ENCODE peak calls at places on chromosomes 13 and 19, in ten cellular contexts. One of them, this sample, is unnamed.

GRCh38 chr19:33446156-33446917 is 72.8 kb downstream of the CEBPG start:
- DNase-seq in astrocyte of the spinal cord: peak
- DNase-seq in ecto neural progenitor cell: no peak
- DNase-seq in nephron progenitor cell: no peak
- DNase-seq in NCI-H1092: no peak
- DNase-seq in HFF-Myc: no peak
- DNase-seq in T-helper 17 cell: no peak
- DNase-seq in left ventricle myocardium inferior: peak
- DNase-seq in AG04450: no peak
- DNase-seq in NCI-H2081: no peak
- DNase-seq in this sample: no peak

GRCh38 chr13:50991624-50992610 is 82.3 kb downstream of the RNASEH2B start:
- DNase-seq in astrocyte of the spinal cord: peak
- DNase-seq in ecto neural progenitor cell: no peak
- DNase-seq in nephron progenitor cell: peak
- DNase-seq in NCI-H1092: no peak
- DNase-seq in HFF-Myc: no peak
- DNase-seq in T-helper 17 cell: no peak
- DNase-seq in left ventricle myocardium inferior: no peak
- DNase-seq in AG04450: no peak
- DNase-seq in NCI-H2081: no peak
- DNase-seq in this sample: no peak

GRCh38 chr19:29662278-29662603 is 3.0 kb upstream of the PLEKHF1 start:
- DNase-seq in astrocyte of the spinal cord: no peak
- DNase-seq in ecto neural progenitor cell: no peak
- DNase-seq in nephron progenitor cell: no peak
- DNase-seq in NCI-H1092: no peak
- DNase-seq in HFF-Myc: no peak
- DNase-seq in T-helper 17 cell: no peak
- DNase-seq in left ventricle myocardium inferior: no peak
- DNase-seq in AG04450: no peak
- DNase-seq in NCI-H2081: no peak
- DNase-seq in this sample: no peak

GRCh38 chr19:45825263-45825605 is 10.1 kb upstream of the RSPH6A start:
- DNase-seq in astrocyte of the spinal cord: no peak
- DNase-seq in ecto neural progenitor cell: no peak
- DNase-seq in nephron progenitor cell: no peak
- DNase-seq in NCI-H1092: no peak
- DNase-seq in HFF-Myc: no peak
- DNase-seq in T-helper 17 cell: no peak
- DNase-seq in left ventricle myocardium inferior: no peak
- DNase-seq in AG04450: no peak
- DNase-seq in NCI-H2081: no peak
- DNase-seq in this sample: no peak

GRCh38 chr19:15893498-15893897 is 4.4 kb downstream of the CYP4F2 start:
- DNase-seq in astrocyte of the spinal cord: no peak
- DNase-seq in ecto neural progenitor cell: no peak
- DNase-seq in nephron progenitor cell: no peak
- DNase-seq in NCI-H1092: no peak
- DNase-seq in HFF-Myc: no peak
- DNase-seq in T-helper 17 cell: no peak
- DNase-seq in left ventricle myocardium inferior: no peak
- DNase-seq in AG04450: no peak
- DNase-seq in NCI-H2081: no peak
- DNase-seq in this sample: no peak

GRCh38 chr19:16180611-16181010 is 4.6 kb upstream of the FAM32A start:
- DNase-seq in astrocyte of the spinal cord: peak
- DNase-seq in ecto neural progenitor cell: no peak
- DNase-seq in nephron progenitor cell: no peak
- DNase-seq in NCI-H1092: no peak
- DNase-seq in HFF-Myc: peak
- DNase-seq in T-helper 17 cell: no peak
- DNase-seq in left ventricle myocardium inferior: no peak
- DNase-seq in AG04450: no peak
- DNase-seq in NCI-H2081: no peak
- DNase-seq in this sample: no peak

GRCh38 chr19:8307400-8307964 is 676 bp downstream of the CD320 start:
- DNase-seq in astrocyte of the spinal cord: no peak
- DNase-seq in ecto neural progenitor cell: no peak
- DNase-seq in nephron progenitor cell: no peak
- DNase-seq in NCI-H1092: peak
- DNase-seq in HFF-Myc: no peak
- DNase-seq in T-helper 17 cell: no peak
- DNase-seq in left ventricle myocardium inferior: no peak
- DNase-seq in AG04450: no peak
- DNase-seq in NCI-H2081: no peak
- DNase-seq in this sample: no peak

GRCh38 chr19:41225238-41226052 is 6.4 kb downstream of the AXL start:
- DNase-seq in astrocyte of the spinal cord: peak
- DNase-seq in ecto neural progenitor cell: no peak
- DNase-seq in nephron progenitor cell: no peak
- DNase-seq in NCI-H1092: no peak
- DNase-seq in HFF-Myc: peak
- DNase-seq in T-helper 17 cell: no peak
- DNase-seq in left ventricle myocardium inferior: peak
- DNase-seq in AG04450: peak
- DNase-seq in NCI-H2081: no peak
- DNase-seq in this sample: no peak

GRCh38 chr13:20408181-20408580 is 117.5 kb downstream of the CRYL1 start:
- DNase-seq in astrocyte of the spinal cord: no peak
- DNase-seq in ecto neural progenitor cell: peak
- DNase-seq in nephron progenitor cell: no peak
- DNase-seq in NCI-H1092: no peak
- DNase-seq in HFF-Myc: no peak
- DNase-seq in T-helper 17 cell: no peak
- DNase-seq in left ventricle myocardium inferior: no peak
- DNase-seq in AG04450: no peak
- DNase-seq in NCI-H2081: no peak
- DNase-seq in this sample: no peak

GRCh38 chr19:45607071-45608029 is 5.3 kb upstream of the GPR4 start:
- DNase-seq in astrocyte of the spinal cord: peak
- DNase-seq in ecto neural progenitor cell: peak
- DNase-seq in nephron progenitor cell: peak
- DNase-seq in NCI-H1092: peak
- DNase-seq in HFF-Myc: peak
- DNase-seq in T-helper 17 cell: peak
- DNase-seq in left ventricle myocardium inferior: peak
- DNase-seq in AG04450: peak
- DNase-seq in NCI-H2081: peak
- DNase-seq in this sample: peak

GRCh38 chr19:10911579-10912363 is 16.7 kb downstream of the YIPF2 start:
- DNase-seq in astrocyte of the spinal cord: no peak
- DNase-seq in ecto neural progenitor cell: no peak
- DNase-seq in nephron progenitor cell: no peak
- DNase-seq in NCI-H1092: no peak
- DNase-seq in HFF-Myc: no peak
- DNase-seq in T-helper 17 cell: no peak
- DNase-seq in left ventricle myocardium inferior: no peak
- DNase-seq in AG04450: no peak
- DNase-seq in NCI-H2081: no peak
- DNase-seq in this sample: no peak

GRCh38 chr19:30086916-30087315 is 144.9 kb downstream of the URI1 start:
- DNase-seq in astrocyte of the spinal cord: no peak
- DNase-seq in ecto neural progenitor cell: no peak
- DNase-seq in nephron progenitor cell: no peak
- DNase-seq in NCI-H1092: no peak
- DNase-seq in HFF-Myc: no peak
- DNase-seq in T-helper 17 cell: no peak
- DNase-seq in left ventricle myocardium inferior: no peak
- DNase-seq in AG04450: no peak
- DNase-seq in NCI-H2081: no peak
- DNase-seq in this sample: no peak

GRCh38 chr13:35780613-35781012 is 304.1 kb upstream of the MAB21L1 start:
- DNase-seq in astrocyte of the spinal cord: no peak
- DNase-seq in ecto neural progenitor cell: no peak
- DNase-seq in nephron progenitor cell: no peak
- DNase-seq in NCI-H1092: no peak
- DNase-seq in HFF-Myc: no peak
- DNase-seq in T-helper 17 cell: no peak
- DNase-seq in left ventricle myocardium inferior: no peak
- DNase-seq in AG04450: no peak
- DNase-seq in NCI-H2081: no peak
- DNase-seq in this sample: no peak

GRCh38 chr13:79621449-79621848 is 140.5 kb downstream of the NDFIP2 start:
- DNase-seq in astrocyte of the spinal cord: no peak
- DNase-seq in ecto neural progenitor cell: no peak
- DNase-seq in nephron progenitor cell: no peak
- DNase-seq in NCI-H1092: no peak
- DNase-seq in HFF-Myc: no peak
- DNase-seq in T-helper 17 cell: no peak
- DNase-seq in left ventricle myocardium inferior: no peak
- DNase-seq in AG04450: no peak
- DNase-seq in NCI-H2081: no peak
- DNase-seq in this sample: no peak

GRCh38 chr13:103794526-103794925 is 728.3 kb upstream of the SLC10A2 start:
- DNase-seq in astrocyte of the spinal cord: no peak
- DNase-seq in ecto neural progenitor cell: no peak
- DNase-seq in nephron progenitor cell: no peak
- DNase-seq in NCI-H1092: no peak
- DNase-seq in HFF-Myc: no peak
- DNase-seq in T-helper 17 cell: no peak
- DNase-seq in left ventricle myocardium inferior: no peak
- DNase-seq in AG04450: no peak
- DNase-seq in NCI-H2081: no peak
- DNase-seq in this sample: no peak

GRCh38 chr19:3632739-3633558 is 6.4 kb upstream of the CACTIN start:
- DNase-seq in astrocyte of the spinal cord: no peak
- DNase-seq in ecto neural progenitor cell: no peak
- DNase-seq in nephron progenitor cell: no peak
- DNase-seq in NCI-H1092: no peak
- DNase-seq in HFF-Myc: no peak
- DNase-seq in T-helper 17 cell: no peak
- DNase-seq in left ventricle myocardium inferior: no peak
- DNase-seq in AG04450: no peak
- DNase-seq in NCI-H2081: no peak
- DNase-seq in this sample: no peak

GRCh38 chr13:23629566-23630272 is 59.5 kb downstream of the TNFRSF19 start:
- DNase-seq in astrocyte of the spinal cord: no peak
- DNase-seq in ecto neural progenitor cell: no peak
- DNase-seq in nephron progenitor cell: no peak
- DNase-seq in NCI-H1092: peak
- DNase-seq in HFF-Myc: no peak
- DNase-seq in T-helper 17 cell: no peak
- DNase-seq in left ventricle myocardium inferior: no peak
- DNase-seq in AG04450: no peak
- DNase-seq in NCI-H2081: no peak
- DNase-seq in this sample: no peak

GRCh38 chr19:38691938-38692457 is 44.5 kb downstream of the ACTN4 start:
- DNase-seq in astrocyte of the spinal cord: peak
- DNase-seq in ecto neural progenitor cell: no peak
- DNase-seq in nephron progenitor cell: no peak
- DNase-seq in NCI-H1092: no peak
- DNase-seq in HFF-Myc: peak
- DNase-seq in T-helper 17 cell: no peak
- DNase-seq in left ventricle myocardium inferior: no peak
- DNase-seq in AG04450: peak
- DNase-seq in NCI-H2081: no peak
- DNase-seq in this sample: no peak

GRCh38 chr13:50006426-50007135 is 8.7 kb upstream of the KCNRG start:
- DNase-seq in astrocyte of the spinal cord: peak
- DNase-seq in ecto neural progenitor cell: no peak
- DNase-seq in nephron progenitor cell: no peak
- DNase-seq in NCI-H1092: no peak
- DNase-seq in HFF-Myc: no peak
- DNase-seq in T-helper 17 cell: no peak
- DNase-seq in left ventricle myocardium inferior: no peak
- DNase-seq in AG04450: no peak
- DNase-seq in NCI-H2081: no peak
- DNase-seq in this sample: no peak

GRCh38 chr19:30391052-30391451 is 18.9 kb downstream of the ZNF536 start:
- DNase-seq in astrocyte of the spinal cord: no peak
- DNase-seq in ecto neural progenitor cell: no peak
- DNase-seq in nephron progenitor cell: no peak
- DNase-seq in NCI-H1092: no peak
- DNase-seq in HFF-Myc: no peak
- DNase-seq in T-helper 17 cell: no peak
- DNase-seq in left ventricle myocardium inferior: no peak
- DNase-seq in AG04450: no peak
- DNase-seq in NCI-H2081: no peak
- DNase-seq in this sample: no peak

GRCh38 chr13:85512421-85512820 is 286.8 kb downstream of the SLITRK6 start:
- DNase-seq in astrocyte of the spinal cord: no peak
- DNase-seq in ecto neural progenitor cell: no peak
- DNase-seq in nephron progenitor cell: no peak
- DNase-seq in NCI-H1092: no peak
- DNase-seq in HFF-Myc: no peak
- DNase-seq in T-helper 17 cell: no peak
- DNase-seq in left ventricle myocardium inferior: no peak
- DNase-seq in AG04450: no peak
- DNase-seq in NCI-H2081: no peak
- DNase-seq in this sample: no peak

GRCh38 chr13:25833761-25834160 is 218.1 kb downstream of the SHISA2 start:
- DNase-seq in astrocyte of the spinal cord: no peak
- DNase-seq in ecto neural progenitor cell: no peak
- DNase-seq in nephron progenitor cell: no peak
- DNase-seq in NCI-H1092: no peak
- DNase-seq in HFF-Myc: no peak
- DNase-seq in T-helper 17 cell: no peak
- DNase-seq in left ventricle myocardium inferior: no peak
- DNase-seq in AG04450: no peak
- DNase-seq in NCI-H2081: no peak
- DNase-seq in this sample: no peak

GRCh38 chr13:40479196-40479845 is 187.1 kb downstream of the FOXO1 start:
- DNase-seq in astrocyte of the spinal cord: no peak
- DNase-seq in ecto neural progenitor cell: no peak
- DNase-seq in nephron progenitor cell: no peak
- DNase-seq in NCI-H1092: no peak
- DNase-seq in HFF-Myc: no peak
- DNase-seq in T-helper 17 cell: no peak
- DNase-seq in left ventricle myocardium inferior: no peak
- DNase-seq in AG04450: no peak
- DNase-seq in NCI-H2081: no peak
- DNase-seq in this sample: no peak

GRCh38 chr13:77741587-77741972 is 44.1 kb downstream of the SLAIN1 start:
- DNase-seq in astrocyte of the spinal cord: no peak
- DNase-seq in ecto neural progenitor cell: no peak
- DNase-seq in nephron progenitor cell: no peak
- DNase-seq in NCI-H1092: no peak
- DNase-seq in HFF-Myc: no peak
- DNase-seq in T-helper 17 cell: no peak
- DNase-seq in left ventricle myocardium inferior: no peak
- DNase-seq in AG04450: no peak
- DNase-seq in NCI-H2081: no peak
- DNase-seq in this sample: no peak

GRCh38 chr13:27578121-27579030 is 42.0 kb downstream of the LNX2 start:
- DNase-seq in astrocyte of the spinal cord: peak
- DNase-seq in ecto neural progenitor cell: no peak
- DNase-seq in nephron progenitor cell: no peak
- DNase-seq in NCI-H1092: no peak
- DNase-seq in HFF-Myc: no peak
- DNase-seq in T-helper 17 cell: no peak
- DNase-seq in left ventricle myocardium inferior: no peak
- DNase-seq in AG04450: no peak
- DNase-seq in NCI-H2081: no peak
- DNase-seq in this sample: no peak

GRCh38 chr13:112175162-112176075 is 108.5 kb downstream of the SOX1 start:
- DNase-seq in astrocyte of the spinal cord: no peak
- DNase-seq in ecto neural progenitor cell: no peak
- DNase-seq in nephron progenitor cell: no peak
- DNase-seq in NCI-H1092: no peak
- DNase-seq in HFF-Myc: no peak
- DNase-seq in T-helper 17 cell: no peak
- DNase-seq in left ventricle myocardium inferior: no peak
- DNase-seq in AG04450: no peak
- DNase-seq in NCI-H2081: no peak
- DNase-seq in this sample: no peak

GRCh38 chr19:45346449-45346848 is 5.9 kb downstream of the KLC3 start:
- DNase-seq in astrocyte of the spinal cord: no peak
- DNase-seq in ecto neural progenitor cell: peak
- DNase-seq in nephron progenitor cell: no peak
- DNase-seq in NCI-H1092: no peak
- DNase-seq in HFF-Myc: no peak
- DNase-seq in T-helper 17 cell: no peak
- DNase-seq in left ventricle myocardium inferior: no peak
- DNase-seq in AG04450: no peak
- DNase-seq in NCI-H2081: no peak
- DNase-seq in this sample: no peak

GRCh38 chr19:27822336-27822735 is 1390.6 kb downstream of the UQCRFS1 start:
- DNase-seq in astrocyte of the spinal cord: no peak
- DNase-seq in ecto neural progenitor cell: no peak
- DNase-seq in nephron progenitor cell: no peak
- DNase-seq in NCI-H1092: no peak
- DNase-seq in HFF-Myc: no peak
- DNase-seq in T-helper 17 cell: no peak
- DNase-seq in left ventricle myocardium inferior: no peak
- DNase-seq in AG04450: no peak
- DNase-seq in NCI-H2081: no peak
- DNase-seq in this sample: no peak

This sample was measured in activated effector memory CD4-positive, alpha-beta T cell treated with Interleukin-2 at 50 U/mL for 16 hours.